ENCODE peak calls at places on chromosomes 13 and 19, in five cellular contexts. D, L, G, U and F are unnamed samples. For H3K4me1, the result is how much of the 10 kb centered on the place peaks cover.

GRCh38 chr19:43675906-43676305 is 5.9 kb upstream of the PLAUR start:
- DNase-seq in D (no peak), L (no peak), G (no peak), U (no peak), F (no peak)

GRCh38 chr13:93758575-93758974 is 532.0 kb downstream of the GPC6 start:
- DNase-seq in D (no peak), L (no peak), G (no peak), U (no peak), F (no peak)

GRCh38 chr13:45196622-45197021 is 4.2 kb downstream of the KCTD4 start:
- DNase-seq in D (no peak), L (no peak), G (no peak), U (peak), F (no peak)

GRCh38 chr19:41219924-41220567 is 1.0 kb downstream of the AXL start:
- DNase-seq in D (peak), L (no peak), G (peak), U (peak), F (peak)

GRCh38 chr19:3100331-3100730 is 6.2 kb downstream of the GNA11 start:
- DNase-seq in D (peak), L (no peak), G (peak), U (no peak), F (no peak)

GRCh38 chr19:56987184-56987583 is 132.6 kb upstream of the USP29 start:
- DNase-seq in D (no peak), L (no peak), G (no peak), U (no peak), F (no peak)

GRCh38 chr13:108176685-108177274 is 38.6 kb downstream of the LIG4 start:
- DNase-seq in D (no peak), L (no peak), G (no peak), U (peak), F (peak)

GRCh38 chr13:74115138-74115537 is 19.1 kb downstream of the KLF12 start:
- DNase-seq in D (no peak), L (no peak), G (no peak), U (peak), F (peak)

GRCh38 chr19:58038688-58039204 is 4.9 kb downstream of the ZSCAN1 start:
- DNase-seq in D (no peak), L (no peak), G (no peak), U (no peak), F (no peak)

GRCh38 chr19:42290523-42291436 is 11.2 kb upstream of the PRR19 start:
- DNase-seq in D (peak), L (no peak), G (no peak), U (peak), F (peak)

GRCh38 chr13:42497798-42498197 is 76.2 kb upstream of the TNFSF11 start:
- DNase-seq in D (no peak), L (no peak), G (no peak), U (peak), F (peak)

GRCh38 chr19:23116802-23117571 is at the start of gene ZNF730:
- DNase-seq in D (peak), L (peak), G (peak), U (peak), F (peak)

GRCh38 chr19:49880162-49880869 is 2.8 kb downstream of the TBC1D17 start:
- DNase-seq in D (no peak), L (no peak), G (no peak), U (no peak), F (no peak)

GRCh38 chr19:49413348-49413747 is 9.9 kb downstream of the PTH2 start:
- DNase-seq in D (peak), L (no peak), G (peak), U (no peak), F (peak)

DNA sequence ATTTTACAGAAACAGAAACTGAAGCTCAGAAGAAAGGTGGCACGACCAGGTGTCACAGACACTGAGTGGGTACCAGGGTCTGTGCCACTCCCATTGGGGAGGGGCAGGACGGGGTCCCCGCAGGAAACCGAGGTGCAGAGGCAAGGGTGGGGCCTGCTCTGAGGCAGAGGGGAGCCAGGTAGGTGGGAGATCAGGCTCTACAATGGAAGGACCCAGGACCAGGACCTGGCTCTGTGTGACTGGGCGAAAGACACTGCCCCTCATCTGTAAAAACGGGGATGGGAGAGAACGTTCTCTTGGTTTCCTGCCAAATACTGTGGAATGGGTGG is 2.8 kb downstream of the PTGIR start:
- DNase-seq in D (no peak), L (no peak), G (no peak), U (no peak), F (no peak)
- H3K4me1 ChIP-seq in D (under half), L (under half), G (half or more), U (under half), F (half or more)

DNA sequence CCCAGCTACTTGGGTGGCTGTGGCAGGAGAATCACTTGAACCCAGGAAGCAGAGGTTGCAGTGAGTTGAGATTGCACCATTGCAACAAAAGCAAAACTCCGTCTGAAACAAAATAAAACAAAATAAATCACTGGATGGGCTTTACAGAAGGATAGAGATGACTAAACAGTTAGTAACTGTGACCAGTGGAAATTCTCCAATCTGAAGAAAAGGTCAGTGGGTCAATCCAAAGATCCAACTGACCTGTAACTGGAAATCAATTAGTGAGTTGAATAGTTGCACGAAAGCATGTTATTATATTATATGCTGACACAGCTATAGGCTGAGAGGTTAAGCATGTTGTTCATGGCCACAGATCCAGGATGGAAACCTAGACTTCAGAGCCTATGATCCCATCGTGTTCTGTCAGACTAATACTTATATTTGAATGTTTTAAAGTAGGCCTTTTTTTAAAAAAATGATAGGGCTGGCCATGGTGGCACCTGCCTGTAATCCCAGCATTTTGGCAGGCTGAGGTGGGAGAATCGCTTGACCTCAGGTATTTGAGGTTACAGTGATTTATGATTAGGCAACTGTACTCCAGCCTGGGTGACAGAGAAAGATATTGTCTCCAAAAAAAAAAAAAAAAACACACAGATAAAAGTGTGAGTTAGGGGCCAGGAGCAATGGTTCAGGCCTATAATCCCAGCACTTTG is 1.4 kb downstream of the ECH1 start:
- DNase-seq in D (no peak), L (no peak), G (no peak), U (peak), F (no peak)
- H3K27ac ChIP-seq in D (no peak), L (no peak), G (peak), U (peak), F (peak)

DNA sequence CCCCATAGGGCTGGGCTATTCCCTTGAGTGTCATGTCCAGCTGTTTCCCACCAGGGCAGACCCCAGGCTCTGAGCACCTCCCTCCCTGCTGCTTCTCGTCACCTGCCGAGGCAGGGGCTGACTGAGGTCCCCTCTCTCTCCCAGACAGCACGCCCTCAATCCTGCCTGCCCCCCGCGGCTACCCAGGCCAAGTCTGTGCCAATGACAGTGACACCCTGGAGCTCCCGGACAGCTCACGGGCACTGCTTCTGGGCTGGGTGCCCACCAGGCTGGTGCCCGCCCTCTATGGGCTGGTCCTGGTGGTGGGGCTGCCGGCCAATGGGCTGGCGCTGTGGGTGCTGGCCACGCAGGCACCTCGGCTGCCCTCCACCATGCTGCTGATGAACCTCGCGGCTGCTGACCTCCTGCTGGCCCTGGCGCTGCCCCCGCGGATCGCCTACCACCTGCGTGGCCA is 657 bp downstream of the F2RL3 start:
- DNase-seq in D (no peak), L (no peak), G (peak), U (peak), F (peak)
- H3K4me1 ChIP-seq in D (under half), L (under half), G (under half), U (under half), F (under half)

DNA sequence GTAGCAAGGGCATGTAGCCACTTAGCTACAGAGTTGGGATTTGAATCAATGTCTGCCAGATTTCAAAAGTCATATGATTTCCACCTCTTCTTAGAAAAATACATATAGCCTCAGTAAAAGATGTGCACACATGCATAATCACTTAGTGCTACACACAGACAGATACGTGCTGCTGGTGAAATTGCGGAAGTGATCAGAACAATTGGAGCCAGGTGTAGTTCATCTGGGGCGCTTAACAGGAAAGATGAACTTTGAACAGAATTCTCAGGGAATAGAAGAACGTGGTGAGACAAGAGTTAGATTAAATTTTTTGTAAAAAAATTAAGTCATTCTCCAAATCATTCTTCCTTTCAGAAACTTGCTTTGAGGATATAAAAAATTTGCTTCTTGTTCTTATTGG is 333.2 kb downstream of the KCNRG start:
- DNase-seq in D (no peak), L (no peak), G (no peak), U (no peak), F (no peak)
- H3K27ac ChIP-seq in D (no peak), L (no peak), G (no peak), U (no peak), F (no peak)

GRCh38 chr19:1850809-1851544 is 2.7 kb upstream of the REXO1 start:
- DNase-seq in D (no peak), L (no peak), G (no peak), U (no peak), F (no peak)

GRCh38 chr19:1851581-1852293 is 3.5 kb upstream of the REXO1 start:
- DNase-seq in D (peak), L (no peak), G (no peak), U (no peak), F (no peak)

GRCh38 chr19:1853295-1854031 is 5.2 kb upstream of the REXO1 start:
- DNase-seq in D (peak), L (no peak), G (peak), U (peak), F (peak)

GRCh38 chr19:1852729-1853128 is 4.4 kb upstream of the REXO1 start:
- DNase-seq in D (no peak), L (no peak), G (no peak), U (no peak), F (no peak)

GRCh38 chr19:1852294-1852646 is 4.0 kb upstream of the REXO1 start:
- DNase-seq in D (no peak), L (no peak), G (no peak), U (no peak), F (no peak)
- H3K4me1 ChIP-seq in D (under half), L (under half), G (half or more), U (under half), F (under half)

GRCh38 chr13:113743366-113744195 is 15.4 kb upstream of the TMEM255B start:
- DNase-seq in D (peak), L (no peak), G (no peak), U (no peak), F (no peak)
- H3K27ac ChIP-seq in D (no peak), L (no peak), G (no peak), U (no peak), F (no peak)

GRCh38 chr19:6057651-6058365 is 52.5 kb downstream of the RFX2 start:
- DNase-seq in D (peak), L (no peak), G (no peak), U (no peak), F (no peak)

GRCh38 chr19:6055013-6055795 is 55.1 kb downstream of the RFX2 start:
- DNase-seq in D (peak), L (no peak), G (no peak), U (no peak), F (no peak)

GRCh38 chr19:6058411-6059201 is 51.7 kb downstream of the RFX2 start:
- DNase-seq in D (peak), L (no peak), G (no peak), U (no peak), F (peak)

GRCh38 chr19:6056801-6057650 is 53.3 kb downstream of the RFX2 start:
- DNase-seq in D (peak), L (no peak), G (peak), U (peak), F (peak)

GRCh38 chr19:6056282-6056741 is 54.0 kb downstream of the RFX2 start:
- DNase-seq in D (peak), L (no peak), G (no peak), U (no peak), F (no peak)
- H3K4me1 ChIP-seq in D (under half), L (under half), G (under half), U (under half), F (under half)

DNA sequence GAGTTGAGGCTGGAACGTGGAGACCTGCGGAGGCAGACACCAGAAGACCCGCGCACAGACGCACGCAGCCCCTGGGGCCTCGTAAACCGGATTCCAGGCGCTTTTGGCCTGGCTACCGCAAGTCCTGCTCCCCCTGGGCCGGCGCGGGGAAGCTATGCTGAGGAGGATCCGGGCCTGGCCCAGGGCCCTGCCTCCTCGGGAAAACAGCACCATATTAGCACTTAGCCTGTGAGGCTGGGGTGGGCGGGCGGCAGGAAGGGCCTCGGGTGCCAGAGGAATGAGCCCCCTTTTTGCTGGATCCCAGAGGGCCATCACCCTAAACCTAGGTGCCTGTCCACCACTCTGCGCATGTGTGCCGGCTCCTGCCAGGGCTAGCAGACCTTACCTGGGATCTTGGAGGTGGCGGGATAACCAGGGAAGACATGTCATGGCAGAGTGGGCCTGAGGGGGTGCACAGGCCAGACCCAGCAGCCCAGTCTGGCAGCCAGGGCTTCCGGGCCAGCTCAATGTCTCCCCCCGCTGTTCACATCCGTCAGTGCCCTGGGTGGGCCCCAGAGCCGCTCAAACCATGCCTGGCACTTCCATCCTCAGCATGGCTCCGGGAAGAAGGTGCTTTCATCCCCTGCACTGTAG is 7.3 kb downstream of the ELOF1 start:
- DNase-seq in D (peak), L (no peak), G (no peak), U (no peak), F (peak)
- H3K27ac ChIP-seq in D (no peak), L (no peak), G (no peak), U (no peak), F (no peak)